ENCODE peak calls at places on chromosome 13, in eight cellular contexts. I is suprapubic skin, B is GM12878, K is A549, H is H1, Q is tibial nerve, X is stomach, V is upper lobe of left lung. S is an unnamed sample.

GRCh38 chr13:23921451-23921888 is 24.2 kb upstream of the C1QTNF9B start:
- DNase-seq in H (peak; percentile 54), I (no peak), X (no peak), V (no peak), Q (no peak), K (no peak), B (no peak), S (no peak)

GRCh38 chr13:98439896-98440295 is 137.0 kb downstream of the STK24 start:
- DNase-seq in Q (no peak), B (no peak), I (no peak), V (peak; percentile 52), H (no peak), K (no peak), X (no peak), S (no peak)

GRCh38 chr13:45859682-45860081 is 8.1 kb upstream of the SIAH3 start:
- DNase-seq in Q (no peak), K (no peak), X (no peak), B (no peak), I (no peak), V (no peak), H (no peak), S (peak; percentile 24)

GRCh38 chr13:81990652-81991051 is 1649.7 kb upstream of the SPRY2 start:
- DNase-seq in H (no peak), X (no peak), Q (no peak), K (no peak), V (no peak), I (no peak), B (no peak), S (no peak)

GRCh38 chr13:33678906-33679657 is 138.9 kb upstream of the RFC3 start:
- DNase-seq in I (no peak), V (no peak), B (peak; percentile 98), H (no peak), X (peak; percentile 83), K (peak; percentile 57), Q (peak; percentile 25), S (no peak)

GRCh38 chr13:37657134-37657533 is 58.6 kb upstream of the POSTN start:
- DNase-seq in B (no peak), V (no peak), X (no peak), K (peak; percentile 1), H (no peak), Q (no peak), I (no peak), S (no peak)

GRCh38 chr13:76848596-76848995 is 37.6 kb downstream of the KCTD12 start:
- DNase-seq in B (no peak), I (peak; percentile 78), H (no peak), X (no peak), K (no peak), Q (no peak), V (no peak), S (no peak)

GRCh38 chr13:95970878-95971277 is 82.3 kb downstream of the UGGT2 start:
- DNase-seq in I (no peak), Q (no peak), X (no peak), V (no peak), H (no peak), B (no peak), K (no peak), S (no peak)

GRCh38 chr13:50801087-50801931 is 42.2 kb downstream of the DLEU7 start:
- DNase-seq in K (peak; percentile 14), H (peak; percentile 25), X (peak; percentile 46), I (no peak), B (peak; percentile 69), Q (no peak), V (no peak), S (no peak)

GRCh38 chr13:67620665-67621064 is 390.5 kb upstream of the PCDH9 start:
- DNase-seq in H (no peak), V (no peak), I (no peak), Q (no peak), K (no peak), B (no peak), X (no peak), S (no peak)

GRCh38 chr13:27607125-27607524 is 13.2 kb downstream of the LNX2 start:
- DNase-seq in B (no peak), Q (no peak), K (no peak), I (no peak), X (no peak), H (no peak), V (no peak), S (no peak)

GRCh38 chr13:81726037-81726726 is 1385.3 kb upstream of the SPRY2 start:
- DNase-seq in X (no peak), Q (no peak), I (no peak), K (no peak), V (peak; percentile 7), H (no peak), B (no peak), S (no peak)

GRCh38 chr13:20566917-20567755 is at the start of gene IFT88:
- DNase-seq in K (peak; percentile 58), X (peak; percentile 89), I (peak; percentile 93), B (peak; percentile 48), H (peak; percentile 19), Q (peak; percentile 74), V (peak; percentile 98), S (peak; percentile 97)
- TF ChIP-seq POLR2A in K (peak; percentile 45), X (no peak), I (peak; percentile 63), B (peak; percentile 89), H (peak; percentile 63), Q (no peak), V (peak; percentile 37), S (no peak)

GRCh38 chr13:94351292-94352000 is 128.0 kb downstream of the DCT start:
- DNase-seq in H (no peak), X (no peak), B (no peak), Q (no peak), K (no peak), I (no peak), V (no peak), S (peak; percentile 14)
- TF ChIP-seq EP300 in H (no peak), X (no peak), B (no peak), Q (no peak), K (no peak), I (no peak), V (no peak), S (no peak)

GRCh38 chr13:99585609-99586008 is 84.3 kb downstream of the TM9SF2 start:
- DNase-seq in B (no peak), Q (no peak), H (no peak), I (no peak), X (no peak), K (no peak), V (no peak), S (no peak)

GRCh38 chr13:99577934-99578917 is 77.0 kb downstream of the TM9SF2 start:
- DNase-seq in B (no peak), V (no peak), K (no peak), I (no peak), Q (no peak), H (no peak), X (no peak), S (no peak)

GRCh38 chr13:99587893-99588606 is 86.8 kb downstream of the TM9SF2 start:
- DNase-seq in X (no peak), H (no peak), B (no peak), I (no peak), Q (no peak), V (no peak), K (no peak), S (no peak)

GRCh38 chr13:99580500-99581268 is 79.4 kb downstream of the TM9SF2 start:
- DNase-seq in I (no peak), H (no peak), K (no peak), Q (no peak), B (no peak), V (no peak), X (no peak), S (no peak)

DNA sequence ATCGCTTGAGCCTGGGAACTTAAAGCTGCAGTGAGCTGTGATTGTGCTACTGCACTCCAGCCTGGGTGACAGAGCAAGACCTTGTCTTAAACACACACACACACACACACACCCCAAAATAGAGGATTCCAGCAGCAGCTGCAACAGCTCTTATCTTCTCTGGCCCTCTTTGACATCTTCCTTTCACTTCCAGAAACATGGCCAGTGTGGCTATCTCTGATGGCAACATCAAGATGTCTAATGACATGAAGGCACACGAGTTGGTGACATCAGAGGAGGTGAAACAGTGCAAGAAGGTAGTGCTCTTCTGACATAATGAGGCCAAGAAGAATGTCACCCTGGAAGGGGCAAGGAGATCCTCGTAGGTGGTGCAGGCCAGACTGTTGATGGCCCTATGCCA is 81.2 kb downstream of the TM9SF2 start:
- DNase-seq in I (no peak), X (no peak), B (no peak), Q (no peak), H (no peak), V (no peak), K (no peak), S (no peak)
- TF ChIP-seq CTCF in I (no peak), X (no peak), B (no peak), Q (no peak), H (no peak), V (no peak), K (no peak), S (no peak)

DNA sequence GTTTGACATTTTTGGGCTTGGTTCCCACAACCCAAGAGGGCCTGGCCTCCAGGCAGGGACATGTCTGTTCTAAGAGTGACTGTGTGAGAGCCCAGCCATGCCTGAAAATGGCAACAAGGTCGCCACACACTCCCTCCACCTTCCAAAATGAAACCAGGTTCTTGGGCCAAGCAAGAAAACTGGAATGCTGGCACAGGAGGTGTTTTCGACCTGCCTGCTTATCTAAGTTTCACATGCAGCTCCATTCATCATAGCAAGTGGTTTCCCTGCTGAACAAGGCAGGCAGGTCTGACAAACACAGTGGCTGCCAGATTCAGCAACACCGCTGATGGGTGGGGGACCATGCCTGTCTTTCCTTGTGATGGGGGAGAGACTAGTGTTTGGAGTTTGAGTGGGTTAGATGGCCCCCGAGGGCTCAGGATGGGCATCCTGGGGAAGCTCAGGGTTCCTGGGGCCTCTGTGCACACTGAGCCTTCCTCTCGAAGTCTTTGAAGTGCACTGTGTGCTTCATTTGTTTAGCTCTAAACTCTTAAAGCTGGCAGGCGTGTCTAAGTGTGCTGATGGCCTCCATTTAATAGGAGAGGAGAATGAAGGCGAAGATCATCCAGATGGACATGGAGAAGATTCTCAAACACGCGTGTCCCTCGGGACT is 17.9 kb upstream of the GAS6 start:
- DNase-seq in Q (no peak), V (no peak), H (no peak), X (peak; percentile 73), I (peak; percentile 74), B (no peak), K (no peak), S (peak; percentile 91)
- TF ChIP-seq POLR2A in Q (no peak), V (no peak), H (no peak), X (no peak), I (no peak), B (no peak), K (no peak), S (no peak)

DNA sequence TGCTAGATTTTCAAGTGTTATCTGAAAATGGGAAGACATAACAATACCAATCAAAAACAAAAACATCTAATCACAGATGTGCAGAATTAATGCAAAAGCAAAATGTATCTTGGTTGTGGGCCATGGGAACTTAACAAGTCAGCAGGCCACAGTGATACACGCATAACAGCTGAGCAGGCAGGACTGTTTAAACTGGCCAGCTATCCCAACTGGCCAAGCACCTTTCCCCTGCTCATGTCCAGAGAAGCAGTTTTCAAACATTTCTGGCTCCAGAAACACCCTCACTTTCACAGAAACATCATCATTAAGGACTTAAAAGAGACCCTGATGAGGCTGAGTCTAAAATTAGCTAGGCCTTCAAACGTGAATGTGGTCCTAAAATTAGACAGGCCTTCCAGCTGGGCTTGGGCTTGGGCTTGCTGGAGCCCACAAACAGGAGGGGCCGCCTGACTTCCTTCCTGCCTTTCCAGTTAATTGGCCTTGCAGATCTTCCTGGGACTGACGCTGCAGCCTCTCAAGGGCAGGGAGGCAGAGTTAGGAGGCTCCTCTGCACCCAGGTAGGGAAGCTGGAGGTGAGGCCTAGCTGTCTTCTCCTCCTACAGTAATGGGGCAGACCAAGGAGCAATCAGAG is 334.2 kb downstream of the DNAJC15 start:
- DNase-seq in H (no peak), V (no peak), B (no peak), K (no peak), I (no peak), X (no peak), Q (no peak), S (no peak)
- TF ChIP-seq EP300 in H (no peak), V (no peak), B (no peak), K (no peak), I (no peak), X (no peak), Q (no peak), S (no peak)

GRCh38 chr13:111209613-111210012 is 94.5 kb downstream of the ARHGEF7 start:
- DNase-seq in I (no peak), H (no peak), V (no peak), B (no peak), Q (no peak), K (no peak), X (no peak), S (no peak)
- TF ChIP-seq CTCF in I (no peak), H (no peak), V (no peak), B (no peak), Q (no peak), K (no peak), X (no peak), S (no peak)

S was measured in esophagus muscularis mucosa.